ENCODE peak calls at places on chromosome 14, in nine cellular contexts. One of them, this sample, is unnamed.

GRCh38 chr14:61476105-61476736 is 154.8 kb downstream of the PRKCH start:
- DNase-seq in adrenal gland: no peak
- DNase-seq in A549: no peak
- DNase-seq in GM12865: peak
- DNase-seq in activated B cell treated with CpG ODN at 0.5 μM for 24 hours: no peak
- DNase-seq in prostate gland: no peak
- DNase-seq in mammary epithelial cell: no peak
- DNase-seq in fibroblast of villous mesenchyme: no peak
- DNase-seq in fibroblast of lung: no peak
- DNase-seq in this sample: no peak

GRCh38 chr14:79037114-79037513 is 866.9 kb downstream of the NRXN3 start:
- DNase-seq in fibroblast of lung: no peak
- DNase-seq in prostate gland: no peak
- DNase-seq in GM12865: no peak
- DNase-seq in A549: no peak
- DNase-seq in fibroblast of villous mesenchyme: no peak
- DNase-seq in activated B cell treated with CpG ODN at 0.5 μM for 24 hours: no peak
- DNase-seq in adrenal gland: no peak
- DNase-seq in mammary epithelial cell: no peak
- DNase-seq in this sample: no peak

GRCh38 chr14:49879683-49880204 is 13.1 kb upstream of the ARF6 start:
- DNase-seq in fibroblast of villous mesenchyme: peak
- DNase-seq in fibroblast of lung: peak
- DNase-seq in A549: peak
- DNase-seq in adrenal gland: peak
- DNase-seq in GM12865: peak
- DNase-seq in mammary epithelial cell: peak
- DNase-seq in prostate gland: no peak
- DNase-seq in activated B cell treated with CpG ODN at 0.5 μM for 24 hours: no peak
- DNase-seq in this sample: peak

GRCh38 chr14:54929556-54929955 is 26.9 kb upstream of the GCH1 start:
- DNase-seq in mammary epithelial cell: no peak
- DNase-seq in prostate gland: no peak
- DNase-seq in A549: no peak
- DNase-seq in adrenal gland: no peak
- DNase-seq in activated B cell treated with CpG ODN at 0.5 μM for 24 hours: no peak
- DNase-seq in fibroblast of lung: no peak
- DNase-seq in fibroblast of villous mesenchyme: no peak
- DNase-seq in GM12865: no peak
- DNase-seq in this sample: no peak

GRCh38 chr14:51139221-51139681 is 44.3 kb upstream of the TRIM9 start:
- DNase-seq in fibroblast of villous mesenchyme: no peak
- DNase-seq in adrenal gland: no peak
- DNase-seq in A549: no peak
- DNase-seq in mammary epithelial cell: peak
- DNase-seq in activated B cell treated with CpG ODN at 0.5 μM for 24 hours: no peak
- DNase-seq in GM12865: no peak
- DNase-seq in prostate gland: no peak
- DNase-seq in fibroblast of lung: peak
- DNase-seq in this sample: no peak

GRCh38 chr14:23887536-23887935 is 66.0 kb upstream of the DHRS4 start:
- DNase-seq in mammary epithelial cell: no peak
- DNase-seq in adrenal gland: no peak
- DNase-seq in GM12865: no peak
- DNase-seq in fibroblast of lung: no peak
- DNase-seq in fibroblast of villous mesenchyme: no peak
- DNase-seq in activated B cell treated with CpG ODN at 0.5 μM for 24 hours: no peak
- DNase-seq in A549: no peak
- DNase-seq in prostate gland: no peak
- DNase-seq in this sample: no peak

GRCh38 chr14:75418779-75419768 is 8.7 kb upstream of the JDP2 start:
- DNase-seq in GM12865: peak
- DNase-seq in activated B cell treated with CpG ODN at 0.5 μM for 24 hours: peak
- DNase-seq in mammary epithelial cell: no peak
- DNase-seq in A549: peak
- DNase-seq in prostate gland: peak
- DNase-seq in fibroblast of lung: no peak
- DNase-seq in adrenal gland: no peak
- DNase-seq in fibroblast of villous mesenchyme: no peak
- DNase-seq in this sample: peak

GRCh38 chr14:22847661-22848341 is 11.4 kb downstream of the MMP14 start:
- DNase-seq in prostate gland: no peak
- DNase-seq in adrenal gland: no peak
- DNase-seq in A549: no peak
- DNase-seq in fibroblast of villous mesenchyme: peak
- DNase-seq in activated B cell treated with CpG ODN at 0.5 μM for 24 hours: no peak
- DNase-seq in fibroblast of lung: peak
- DNase-seq in mammary epithelial cell: peak
- DNase-seq in GM12865: no peak
- DNase-seq in this sample: no peak

GRCh38 chr14:34018564-34019244 is 67.8 kb upstream of the EGLN3 start:
- DNase-seq in activated B cell treated with CpG ODN at 0.5 μM for 24 hours: no peak
- DNase-seq in fibroblast of villous mesenchyme: no peak
- DNase-seq in fibroblast of lung: no peak
- DNase-seq in mammary epithelial cell: no peak
- DNase-seq in prostate gland: no peak
- DNase-seq in adrenal gland: no peak
- DNase-seq in GM12865: peak
- DNase-seq in A549: no peak
- DNase-seq in this sample: peak

GRCh38 chr14:101540481-101540880 is 20.8 kb upstream of the DIO3 start:
- DNase-seq in A549: no peak
- DNase-seq in mammary epithelial cell: no peak
- DNase-seq in activated B cell treated with CpG ODN at 0.5 μM for 24 hours: no peak
- DNase-seq in GM12865: no peak
- DNase-seq in prostate gland: no peak
- DNase-seq in fibroblast of villous mesenchyme: no peak
- DNase-seq in adrenal gland: no peak
- DNase-seq in fibroblast of lung: no peak
- DNase-seq in this sample: no peak

GRCh38 chr14:101539929-101540328 is 21.4 kb upstream of the DIO3 start:
- DNase-seq in mammary epithelial cell: no peak
- DNase-seq in fibroblast of lung: no peak
- DNase-seq in A549: no peak
- DNase-seq in activated B cell treated with CpG ODN at 0.5 μM for 24 hours: no peak
- DNase-seq in fibroblast of villous mesenchyme: no peak
- DNase-seq in GM12865: no peak
- DNase-seq in adrenal gland: no peak
- DNase-seq in prostate gland: no peak
- DNase-seq in this sample: no peak

GRCh38 chr14:101537286-101537685 is 24.0 kb upstream of the DIO3 start:
- DNase-seq in adrenal gland: no peak
- DNase-seq in A549: no peak
- DNase-seq in GM12865: no peak
- DNase-seq in activated B cell treated with CpG ODN at 0.5 μM for 24 hours: no peak
- DNase-seq in fibroblast of villous mesenchyme: no peak
- DNase-seq in prostate gland: no peak
- DNase-seq in mammary epithelial cell: no peak
- DNase-seq in fibroblast of lung: no peak
- DNase-seq in this sample: no peak

GRCh38 chr14:101541063-101541462 is 20.2 kb upstream of the DIO3 start:
- DNase-seq in adrenal gland: no peak
- DNase-seq in A549: no peak
- DNase-seq in activated B cell treated with CpG ODN at 0.5 μM for 24 hours: no peak
- DNase-seq in prostate gland: no peak
- DNase-seq in fibroblast of villous mesenchyme: no peak
- DNase-seq in fibroblast of lung: no peak
- DNase-seq in GM12865: no peak
- DNase-seq in mammary epithelial cell: no peak
- DNase-seq in this sample: no peak

DNA sequence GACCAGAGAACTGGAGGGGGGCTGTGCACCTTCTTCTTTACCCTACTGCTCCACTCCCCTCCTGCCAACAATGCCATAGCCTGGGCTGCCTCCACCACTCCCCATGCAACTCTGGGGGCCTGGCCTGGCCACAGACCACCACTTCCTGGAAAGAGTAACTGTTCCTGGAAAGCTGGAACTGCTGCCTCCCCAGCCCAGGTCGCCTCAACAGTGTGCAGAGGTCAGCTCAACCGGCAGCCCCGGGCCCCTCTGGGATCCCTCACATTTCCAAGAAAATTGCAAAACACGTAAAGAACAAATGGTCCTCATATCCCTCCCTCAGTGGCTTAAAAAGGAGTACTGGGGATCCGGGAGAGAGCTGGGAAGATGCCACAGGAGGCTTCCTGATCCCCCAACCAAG is 22.4 kb upstream of the DIO3 start:
- DNase-seq in A549: no peak
- DNase-seq in GM12865: no peak
- DNase-seq in adrenal gland: no peak
- DNase-seq in fibroblast of villous mesenchyme: no peak
- DNase-seq in prostate gland: no peak
- DNase-seq in fibroblast of lung: no peak
- DNase-seq in activated B cell treated with CpG ODN at 0.5 μM for 24 hours: no peak
- DNase-seq in mammary epithelial cell: no peak
- DNase-seq in this sample: no peak
- TF ChIP-seq CTCF in A549: no peak
- TF ChIP-seq CTCF in GM12865: no peak
- TF ChIP-seq CTCF in adrenal gland: no peak
- TF ChIP-seq CTCF in fibroblast of villous mesenchyme: no peak
- TF ChIP-seq CTCF in prostate gland: no peak
- TF ChIP-seq CTCF in fibroblast of lung: no peak
- TF ChIP-seq CTCF in activated B cell treated with CpG ODN at 0.5 μM for 24 hours: no peak
- TF ChIP-seq CTCF in mammary epithelial cell: no peak
- TF ChIP-seq CTCF in this sample: no peak

DNA sequence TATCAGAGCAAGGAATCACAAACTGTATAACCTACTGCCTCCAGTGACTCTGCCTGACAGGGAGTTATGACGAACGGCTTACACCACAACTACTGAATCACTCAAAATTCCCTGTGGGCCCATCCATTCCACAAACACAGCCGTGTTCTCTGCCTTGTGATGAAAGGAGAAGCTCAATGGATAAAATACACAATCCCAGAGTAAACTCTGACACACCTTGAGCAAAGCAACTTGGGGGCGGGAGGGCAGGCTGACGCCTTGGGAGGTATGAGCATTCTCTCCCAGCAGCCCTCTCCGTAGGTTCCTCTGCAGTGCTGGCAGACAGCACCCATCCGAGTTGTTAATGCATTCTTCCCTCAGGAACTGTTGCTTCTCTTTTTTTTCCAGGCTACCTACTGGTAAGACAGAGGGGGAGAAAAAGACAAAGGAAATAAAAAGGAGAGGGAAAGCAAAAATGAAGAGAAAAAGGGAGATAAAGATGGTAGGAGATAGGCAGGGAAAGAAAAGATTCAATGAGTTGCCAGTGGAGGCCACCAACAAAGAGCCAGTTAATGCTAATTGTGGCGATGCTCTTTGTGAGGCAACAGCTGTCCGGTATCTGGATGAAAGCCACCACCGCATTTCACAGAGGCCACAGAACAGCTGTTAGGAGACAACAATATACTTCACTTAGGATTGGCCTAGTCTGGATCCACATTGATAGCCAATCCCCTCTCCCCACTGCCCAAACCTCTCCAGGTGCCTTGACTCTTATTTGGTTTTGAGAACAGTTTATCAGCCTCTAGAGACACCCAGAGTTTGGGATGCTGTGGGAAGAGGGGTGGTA is 4.7 kb upstream of the DIO2 start:
- DNase-seq in A549: peak
- DNase-seq in prostate gland: no peak
- DNase-seq in fibroblast of villous mesenchyme: no peak
- DNase-seq in mammary epithelial cell: no peak
- DNase-seq in adrenal gland: no peak
- DNase-seq in fibroblast of lung: peak
- DNase-seq in activated B cell treated with CpG ODN at 0.5 μM for 24 hours: no peak
- DNase-seq in GM12865: no peak
- DNase-seq in this sample: no peak
- TF ChIP-seq CTCF in A549: no peak
- TF ChIP-seq CTCF in prostate gland: no peak
- TF ChIP-seq CTCF in fibroblast of villous mesenchyme: no peak
- TF ChIP-seq CTCF in mammary epithelial cell: no peak
- TF ChIP-seq CTCF in adrenal gland: no peak
- TF ChIP-seq CTCF in fibroblast of lung: no peak
- TF ChIP-seq CTCF in activated B cell treated with CpG ODN at 0.5 μM for 24 hours: no peak
- TF ChIP-seq CTCF in GM12865: no peak
- TF ChIP-seq CTCF in this sample: no peak

DNA sequence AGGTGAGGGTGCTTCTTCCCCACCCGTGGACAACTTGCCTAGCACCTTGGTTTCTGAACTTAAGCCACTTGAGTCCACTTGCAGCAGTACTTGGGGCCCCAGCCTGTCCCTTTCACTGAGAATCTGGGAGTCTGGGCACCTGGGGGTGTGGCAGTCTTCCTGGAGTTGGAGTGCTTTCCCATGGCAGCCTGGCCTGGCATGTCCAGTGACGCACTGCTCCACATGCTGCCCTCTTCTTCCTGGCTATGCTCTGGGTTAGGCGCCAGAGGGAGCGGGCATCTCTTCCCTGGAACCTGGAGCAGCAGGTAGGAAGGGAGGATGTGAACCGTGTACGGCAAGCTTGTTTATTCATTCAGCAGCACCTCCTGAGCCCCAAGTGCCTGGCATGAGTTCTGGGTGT is 76.4 kb downstream of the PAPOLA start:
- DNase-seq in prostate gland: no peak
- DNase-seq in adrenal gland: no peak
- DNase-seq in fibroblast of lung: no peak
- DNase-seq in fibroblast of villous mesenchyme: no peak
- DNase-seq in GM12865: no peak
- DNase-seq in activated B cell treated with CpG ODN at 0.5 μM for 24 hours: no peak
- DNase-seq in mammary epithelial cell: no peak
- DNase-seq in A549: no peak
- DNase-seq in this sample: no peak
- TF ChIP-seq CTCF in prostate gland: no peak
- TF ChIP-seq CTCF in adrenal gland: no peak
- TF ChIP-seq CTCF in fibroblast of lung: no peak
- TF ChIP-seq CTCF in fibroblast of villous mesenchyme: no peak
- TF ChIP-seq CTCF in GM12865: no peak
- TF ChIP-seq CTCF in activated B cell treated with CpG ODN at 0.5 μM for 24 hours: no peak
- TF ChIP-seq CTCF in mammary epithelial cell: no peak
- TF ChIP-seq CTCF in A549: no peak
- TF ChIP-seq CTCF in this sample: no peak

GRCh38 chr14:72892879-72893635 is 844 bp downstream of the DPF3 start:
- DNase-seq in adrenal gland: no peak
- DNase-seq in fibroblast of lung: no peak
- DNase-seq in GM12865: peak
- DNase-seq in activated B cell treated with CpG ODN at 0.5 μM for 24 hours: peak
- DNase-seq in prostate gland: no peak
- DNase-seq in A549: no peak
- DNase-seq in fibroblast of villous mesenchyme: peak
- DNase-seq in mammary epithelial cell: peak
- DNase-seq in this sample: peak

GRCh38 chr14:72893636-72894322 is at the start of gene DPF3:
- DNase-seq in GM12865: peak
- DNase-seq in activated B cell treated with CpG ODN at 0.5 μM for 24 hours: peak
- DNase-seq in A549: peak
- DNase-seq in prostate gland: peak
- DNase-seq in fibroblast of lung: peak
- DNase-seq in adrenal gland: peak
- DNase-seq in fibroblast of villous mesenchyme: peak
- DNase-seq in mammary epithelial cell: peak
- DNase-seq in this sample: peak

GRCh38 chr14:72894323-72894622 is 372 bp upstream of the DPF3 start:
- DNase-seq in GM12865: no peak
- DNase-seq in A549: no peak
- DNase-seq in activated B cell treated with CpG ODN at 0.5 μM for 24 hours: no peak
- DNase-seq in adrenal gland: no peak
- DNase-seq in mammary epithelial cell: no peak
- DNase-seq in prostate gland: no peak
- DNase-seq in fibroblast of lung: no peak
- DNase-seq in fibroblast of villous mesenchyme: no peak
- DNase-seq in this sample: no peak

GRCh38 chr14:72891666-72892102 is 2.2 kb downstream of the DPF3 start:
- DNase-seq in activated B cell treated with CpG ODN at 0.5 μM for 24 hours: no peak
- DNase-seq in prostate gland: no peak
- DNase-seq in fibroblast of villous mesenchyme: no peak
- DNase-seq in GM12865: no peak
- DNase-seq in fibroblast of lung: no peak
- DNase-seq in A549: no peak
- DNase-seq in mammary epithelial cell: no peak
- DNase-seq in adrenal gland: no peak
- DNase-seq in this sample: peak

GRCh38 chr14:72892103-72892878 is 1.6 kb downstream of the DPF3 start:
- DNase-seq in GM12865: peak
- DNase-seq in fibroblast of villous mesenchyme: peak
- DNase-seq in prostate gland: no peak
- DNase-seq in fibroblast of lung: peak
- DNase-seq in A549: no peak
- DNase-seq in adrenal gland: no peak
- DNase-seq in activated B cell treated with CpG ODN at 0.5 μM for 24 hours: peak
- DNase-seq in mammary epithelial cell: peak
- DNase-seq in this sample: peak
- TF ChIP-seq CTCF in GM12865: no peak
- TF ChIP-seq CTCF in fibroblast of villous mesenchyme: no peak
- TF ChIP-seq CTCF in prostate gland: no peak
- TF ChIP-seq CTCF in fibroblast of lung: no peak
- TF ChIP-seq CTCF in A549: no peak
- TF ChIP-seq CTCF in adrenal gland: no peak
- TF ChIP-seq CTCF in activated B cell treated with CpG ODN at 0.5 μM for 24 hours: no peak
- TF ChIP-seq CTCF in mammary epithelial cell: no peak
- TF ChIP-seq CTCF in this sample: peak

This sample was measured in GM06990.